ENCODE peak calls at places on chromosomes 7 and 10, in four cellular contexts. Z is neuronal stem cell, N is IMR-90, R is H9. U is an unnamed sample.

GRCh38 chr7:108570146-108570755 is 577 bp downstream of the DNAJB9 start:
- DNase-seq in N (peak; percentile 40), Z (no peak), R (no peak), U (peak; percentile 65)

GRCh38 chr7:92228100-92228499 is 17.6 kb downstream of the KRIT1 start:
- DNase-seq in N (peak; percentile 15), Z (no peak), R (no peak), U (no peak)

GRCh38 chr7:116180302-116180701 is 30.0 kb upstream of the TES start:
- DNase-seq in R (no peak), N (peak; percentile 68), Z (peak; percentile 18), U (peak; percentile 79)

GRCh38 chr7:74002474-74003017 is 25.4 kb upstream of the ELN start:
- DNase-seq in Z (no peak), N (peak; percentile 78), R (no peak), U (no peak)

GRCh38 chr10:60490013-60490412 is 100.3 kb upstream of the ANK3 start:
- DNase-seq in Z (no peak), N (peak; percentile 34), R (no peak), U (no peak)

GRCh38 chr10:84921701-84922100 is 593.3 kb downstream of the CCSER2 start:
- DNase-seq in Z (no peak), N (no peak), R (no peak), U (no peak)

GRCh38 chr10:34299105-34299611 is 515.9 kb downstream of the PARD3 start:
- DNase-seq in N (peak; percentile 55), Z (no peak), R (no peak), U (no peak)

GRCh38 chr10:110158051-110159005 is 49.1 kb upstream of the MXI1 start:
- DNase-seq in Z (no peak), R (peak; percentile 20), N (no peak), U (no peak)

GRCh38 chr7:79923953-79924352 is 210.7 kb upstream of the GNAI1 start:
- DNase-seq in R (no peak), N (peak; percentile 75), Z (no peak), U (no peak)

GRCh38 chr10:60099998-60100747 is 193.8 kb upstream of the CCDC6 start:
- DNase-seq in N (peak; percentile 63), R (no peak), Z (peak; percentile 44), U (peak; percentile 68)

GRCh38 chr10:21826725-21827124 is 176.8 kb downstream of the DNAJC1 start:
- DNase-seq in Z (no peak), R (no peak), N (no peak), U (no peak)

GRCh38 chr10:20287951-20288350 is 471.7 kb downstream of the PLXDC2 start:
- DNase-seq in N (no peak), Z (no peak), R (no peak), U (no peak)

GRCh38 chr10:18545626-18546025 is 105.8 kb downstream of the NSUN6 start:
- DNase-seq in Z (no peak), R (no peak), N (peak; percentile 51), U (no peak)

GRCh38 chr7:27149817-27150567 is 2.4 kb downstream of the HOXA3 start:
- DNase-seq in N (no peak), Z (no peak), R (no peak), U (no peak)

GRCh38 chr7:74141705-74142104 is 32.5 kb upstream of the EIF4H start:
- DNase-seq in N (no peak), Z (no peak), R (peak; percentile 50), U (peak; percentile 57)

GRCh38 chr10:34899161-34899560 is 84.1 kb upstream of the PARD3 start:
- DNase-seq in R (no peak), N (no peak), Z (no peak), U (no peak)

GRCh38 chr7:92246363-92247101 is 758 bp downstream of the ANKIB1 start:
- DNase-seq in R (peak; percentile 73), Z (no peak), N (peak; percentile 18), U (peak; percentile 72)

GRCh38 chr10:110870823-110871235 is 899 bp upstream of the PDCD4 start:
- DNase-seq in R (no peak), Z (no peak), N (no peak), U (peak; percentile 17)

GRCh38 chr7:81692146-81692905 is 77.5 kb downstream of the HGF start:
- DNase-seq in Z (no peak), N (peak; percentile 89), R (no peak), U (no peak)

GRCh38 chr10:27072436-27073114 is 27.7 kb downstream of the ANKRD26 start:
- DNase-seq in R (peak; percentile 73), N (no peak), Z (no peak), U (peak; percentile 83)

GRCh38 chr7:452791-453455 is 66.7 kb downstream of the PDGFA start:
- DNase-seq in N (no peak), Z (no peak), R (no peak), U (no peak)

GRCh38 chr10:72110677-72111401 is 22.5 kb upstream of the SPOCK2 start:
- DNase-seq in N (no peak), Z (no peak), R (no peak), U (no peak)

GRCh38 chr10:88810196-88810961 is 7.8 kb downstream of the LIPM start:
- DNase-seq in R (peak; percentile 38), N (peak; percentile 72), Z (peak; percentile 24), U (peak; percentile 80)

GRCh38 chr7:103025341-103025740 is 49.3 kb downstream of the FBXL13 start:
- DNase-seq in Z (no peak), R (no peak), N (no peak), U (no peak)

GRCh38 chr7:129665013-129665401 is 53.5 kb downstream of the NRF1 start:
- DNase-seq in R (peak; percentile 85), N (peak; percentile 98), Z (no peak), U (peak; percentile 94)

GRCh38 chr7:127891144-127891543 is 140.1 kb downstream of the LRRC4 start:
- DNase-seq in Z (no peak), N (no peak), R (no peak), U (peak; percentile 47)

GRCh38 chr10:77635402-77636227 is 2.0 kb downstream of the KCNMA1 start:
- DNase-seq in R (peak; percentile 33), N (no peak), Z (no peak), U (peak; percentile 60)

GRCh38 chr10:108783897-108784296 is 1139.4 kb downstream of the XPNPEP1 start:
- DNase-seq in Z (peak; percentile 5), N (peak; percentile 36), R (peak; percentile 58), U (peak; percentile 89)

GRCh38 chr10:43078986-43079273 is 2.1 kb downstream of the RET start:
- DNase-seq in R (peak; percentile 73), Z (peak; percentile 44), N (no peak), U (peak; percentile 49)

GRCh38 chr7:24175603-24176002 is 108.4 kb upstream of the NPY start:
- DNase-seq in R (no peak), Z (peak; percentile 3), N (no peak), U (no peak)

GRCh38 chr7:17709127-17709526 is 231.2 kb downstream of the SNX13 start:
- DNase-seq in R (no peak), Z (no peak), N (no peak), U (no peak)

GRCh38 chr7:73717025-73717807 is 2.3 kb downstream of the STX1A start:
- DNase-seq in R (no peak), N (peak; percentile 26), Z (no peak), U (no peak)

DNA sequence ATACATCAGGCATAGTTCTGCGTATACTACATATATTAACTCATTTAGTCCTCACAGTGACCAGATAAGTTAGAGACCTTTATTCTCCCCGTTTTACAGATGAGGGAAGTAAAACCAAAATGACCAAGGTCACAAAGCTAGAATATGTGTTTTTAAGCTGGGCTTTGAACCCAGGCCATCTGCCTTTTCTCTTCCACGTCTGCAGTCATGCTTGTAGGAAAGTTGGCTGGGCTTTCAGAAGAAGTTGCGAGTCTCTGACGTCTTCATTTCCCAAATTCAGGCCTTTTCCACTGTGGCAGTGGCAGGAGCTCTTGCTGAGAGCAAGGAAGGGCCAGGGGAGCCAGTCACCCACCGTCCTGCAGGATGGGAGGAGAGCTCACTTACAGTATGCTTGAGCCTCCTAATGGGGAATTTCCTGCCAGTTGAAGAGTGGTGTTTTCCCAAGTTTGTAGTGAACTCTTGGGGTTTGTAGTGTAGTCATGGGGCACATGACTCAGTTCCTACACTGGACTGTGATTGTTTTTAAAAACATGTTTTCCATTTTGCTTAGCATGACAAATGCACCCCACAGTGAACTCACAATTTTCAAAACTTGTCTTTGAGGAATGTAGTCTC is 34.2 kb downstream of the CYP17A1 start:
- DNase-seq in Z (no peak), R (peak; percentile 83), N (peak; percentile 99), U (peak; percentile 82)
- H3K4ac ChIP-seq in Z (no peak overlapping the region), R (no peak overlapping the region), N (peak overlapping the region; percentile 73), U (peak overlapping the region; percentile 95)

GRCh38 chr7:5613607-5614006 is 167.9 kb downstream of the RNF216 start:
- DNase-seq in R (no peak), N (no peak), Z (no peak), U (no peak)
- H3K4ac ChIP-seq in R (no peak overlapping the region), N (no peak overlapping the region), Z (no peak overlapping the region), U (no peak overlapping the region)

DNA sequence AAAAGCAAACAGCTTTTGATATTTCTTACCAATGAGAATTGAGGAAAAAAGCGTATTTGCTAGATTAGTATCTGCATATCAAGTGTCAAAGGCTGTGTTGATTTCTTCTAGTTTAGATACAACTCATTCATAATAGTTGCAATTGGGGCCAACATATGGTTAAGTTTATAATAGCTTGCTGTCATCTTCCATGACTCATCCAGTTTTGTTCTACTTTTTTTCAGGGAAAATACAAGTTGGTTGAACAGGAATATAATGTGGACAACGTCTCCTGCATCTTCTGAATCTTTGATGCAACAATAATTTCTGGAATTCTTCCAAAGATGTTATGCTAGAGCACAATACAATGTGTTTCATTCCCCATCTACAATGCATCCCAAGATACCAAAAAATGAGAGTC is 182.0 kb downstream of the THSD7A start:
- DNase-seq in R (no peak), N (no peak), Z (no peak), U (no peak)
- H3K4ac ChIP-seq in R (no peak overlapping the region), N (no peak overlapping the region), Z (no peak overlapping the region), U (no peak overlapping the region)

GRCh38 chr7:66681491-66682349 is 53.0 kb downstream of the KCTD7 start:
- DNase-seq in N (peak; percentile 94), R (peak; percentile 94), Z (peak; percentile 91), U (peak; percentile 96)
- H3K4ac ChIP-seq in N (peak overlapping the region; percentile 68), R (no peak overlapping the region), Z (no peak overlapping the region), U (no peak overlapping the region)

GRCh38 chr10:104447331-104447730 is 93.7 kb downstream of the CFAP58 start:
- DNase-seq in R (no peak), N (no peak), Z (no peak), U (no peak)

GRCh38 chr10:104449402-104449801 is 95.8 kb downstream of the CFAP58 start:
- DNase-seq in Z (no peak), R (no peak), N (peak; percentile 37), U (no peak)

GRCh38 chr10:104447899-104448298 is 94.3 kb downstream of the CFAP58 start:
- DNase-seq in R (no peak), Z (no peak), N (no peak), U (no peak)

GRCh38 chr10:104441601-104442000 is 88.0 kb downstream of the CFAP58 start:
- DNase-seq in N (peak; percentile 93), Z (no peak), R (no peak), U (peak; percentile 46)

DNA sequence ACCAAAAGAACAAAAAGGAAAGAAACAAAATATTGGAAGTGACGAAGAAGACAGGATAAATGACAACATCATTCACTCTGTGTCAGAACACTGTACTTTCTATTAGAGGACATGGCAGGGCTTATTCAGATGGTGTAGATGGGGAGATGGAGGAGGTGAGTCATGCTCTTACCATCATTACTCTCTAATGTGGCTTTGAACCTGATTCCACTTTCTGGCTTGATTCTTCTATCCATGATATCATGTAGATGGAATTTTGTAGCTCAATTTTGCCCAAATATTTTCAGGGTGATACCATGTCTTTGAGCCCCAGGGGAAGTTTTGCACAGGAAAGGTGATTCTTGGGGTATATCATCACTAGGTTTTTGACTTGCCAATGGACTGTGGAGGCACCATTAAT is 91.7 kb downstream of the CFAP58 start:
- DNase-seq in R (no peak), Z (no peak), N (peak; percentile 77), U (peak; percentile 57)
- H3K4ac ChIP-seq in R (no peak overlapping the region), Z (no peak overlapping the region), N (no peak overlapping the region), U (no peak overlapping the region)

GRCh38 chr10:125141150-125141859 is 19.1 kb downstream of the CTBP2 start:
- DNase-seq in N (no peak), R (no peak), Z (no peak), U (no peak)
- H3K4ac ChIP-seq in N (no peak overlapping the region), R (no peak overlapping the region), Z (no peak overlapping the region), U (no peak overlapping the region)

U was measured in mesendoderm.